ENCODE peak calls at places on chromosomes 12 and 14, in four cellular contexts. E is BJ, O is PC-3, T is heart left ventricle. N is an unnamed sample.

GRCh38 chr12:122126713-122127597 is 47.1 kb downstream of the IL31 start:
- DNase-seq in E (no peak), O (peak), T (no peak), N (no peak)

GRCh38 chr12:130819248-130819576 is 19.8 kb downstream of the STX2 start:
- DNase-seq in E (no peak), O (no peak), T (no peak), N (no peak)

GRCh38 chr12:1750300-1750699 is 59.4 kb downstream of the ADIPOR2 start:
- DNase-seq in E (no peak), O (no peak), T (no peak), N (no peak)

GRCh38 chr12:111446631-111447570 is 41.2 kb downstream of the SH2B3 start:
- DNase-seq in E (no peak), O (no peak), T (no peak), N (no peak)

GRCh38 chr12:6735448-6736191 is 11.8 kb downstream of the COPS7A start:
- DNase-seq in E (no peak), O (peak), T (peak), N (no peak)

GRCh38 chr14:91858536-91859275 is 8.6 kb downstream of the TC2N start:
- DNase-seq in E (peak), O (peak), T (no peak), N (no peak)

GRCh38 chr14:69263364-69263763 is 3.4 kb downstream of the GALNT16 start:
- DNase-seq in E (peak), O (peak), T (peak), N (no peak)

GRCh38 chr14:52397844-52398243 is 83.7 kb downstream of the PTGER2 start:
- DNase-seq in E (no peak), O (no peak), T (no peak), N (no peak)

GRCh38 chr14:86654558-86655184 is 1124.7 kb downstream of the FLRT2 start:
- DNase-seq in E (no peak), O (peak), T (peak), N (peak)

GRCh38 chr12:114767906-114768697 is 84.1 kb upstream of the TBX3 start:
- DNase-seq in E (no peak), O (peak), T (no peak), N (no peak)

GRCh38 chr12:67364228-67364627 is 95.1 kb downstream of the CAND1 start:
- DNase-seq in E (no peak), O (no peak), T (no peak), N (no peak)

GRCh38 chr14:97523936-97524335 is 726.8 kb downstream of the VRK1 start:
- DNase-seq in E (no peak), O (peak), T (no peak), N (no peak)

GRCh38 chr12:27332407-27333310 is at the start of gene BMAL2:
- DNase-seq in E (no peak), O (peak), T (peak), N (no peak)

GRCh38 chr12:30437616-30438015 is 258.1 kb downstream of the IPO8 start:
- DNase-seq in E (no peak), O (no peak), T (no peak), N (no peak)

GRCh38 chr14:68135028-68135427 is 315.4 kb downstream of the RAD51B start:
- DNase-seq in E (no peak), O (no peak), T (no peak), N (no peak)

GRCh38 chr14:28931999-28932398 is 165.4 kb downstream of the FOXG1 start:
- DNase-seq in E (no peak), O (no peak), T (no peak), N (no peak)

GRCh38 chr12:89707992-89708792 is 446 bp downstream of the ATP2B1 start:
- DNase-seq in E (no peak), O (peak), T (peak), N (no peak)

GRCh38 chr12:90327783-90328743 is 619.4 kb upstream of the ATP2B1 start:
- DNase-seq in E (no peak), O (no peak), T (no peak), N (no peak)

GRCh38 chr14:65170768-65171251 is 68.5 kb upstream of the MAX start:
- DNase-seq in E (no peak), O (peak), T (no peak), N (no peak)

GRCh38 chr12:103548622-103549601 is 38.2 kb upstream of the STAB2 start:
- DNase-seq in E (no peak), O (peak), T (peak), N (no peak)

GRCh38 chr12:131335456-131335855 is 375.4 kb upstream of the SFSWAP start:
- DNase-seq in E (no peak), O (no peak), T (no peak), N (no peak)

GRCh38 chr14:80930836-80931389 is 10.6 kb downstream of the CEP128 start:
- DNase-seq in E (peak), O (peak), T (no peak), N (peak)

GRCh38 chr14:67602995-67603545 is 3.0 kb upstream of the PIGH start:
- DNase-seq in E (no peak), O (peak), T (no peak), N (no peak)

GRCh38 chr14:104393898-104394605 is 185.5 kb upstream of the C14orf180 start:
- DNase-seq in E (no peak), O (no peak), T (peak), N (no peak)

GRCh38 chr14:68968051-68968450 is 11.1 kb downstream of the ACTN1 start:
- DNase-seq in E (no peak), O (no peak), T (no peak), N (no peak)

GRCh38 chr12:96263449-96263902 is 69.3 kb downstream of the ELK3 start:
- DNase-seq in E (no peak), O (no peak), T (no peak), N (no peak)

GRCh38 chr12:6104027-6104426 is 20.4 kb downstream of the VWF start:
- DNase-seq in E (no peak), O (no peak), T (no peak), N (no peak)

GRCh38 chr12:6534158-6534913 is at the start of gene GAPDH:
- DNase-seq in E (peak), O (peak), T (peak), N (no peak)

GRCh38 chr12:115541891-115542361 is 735.6 kb downstream of the MED13L start:
- DNase-seq in E (no peak), O (peak), T (no peak), N (no peak)

DNA sequence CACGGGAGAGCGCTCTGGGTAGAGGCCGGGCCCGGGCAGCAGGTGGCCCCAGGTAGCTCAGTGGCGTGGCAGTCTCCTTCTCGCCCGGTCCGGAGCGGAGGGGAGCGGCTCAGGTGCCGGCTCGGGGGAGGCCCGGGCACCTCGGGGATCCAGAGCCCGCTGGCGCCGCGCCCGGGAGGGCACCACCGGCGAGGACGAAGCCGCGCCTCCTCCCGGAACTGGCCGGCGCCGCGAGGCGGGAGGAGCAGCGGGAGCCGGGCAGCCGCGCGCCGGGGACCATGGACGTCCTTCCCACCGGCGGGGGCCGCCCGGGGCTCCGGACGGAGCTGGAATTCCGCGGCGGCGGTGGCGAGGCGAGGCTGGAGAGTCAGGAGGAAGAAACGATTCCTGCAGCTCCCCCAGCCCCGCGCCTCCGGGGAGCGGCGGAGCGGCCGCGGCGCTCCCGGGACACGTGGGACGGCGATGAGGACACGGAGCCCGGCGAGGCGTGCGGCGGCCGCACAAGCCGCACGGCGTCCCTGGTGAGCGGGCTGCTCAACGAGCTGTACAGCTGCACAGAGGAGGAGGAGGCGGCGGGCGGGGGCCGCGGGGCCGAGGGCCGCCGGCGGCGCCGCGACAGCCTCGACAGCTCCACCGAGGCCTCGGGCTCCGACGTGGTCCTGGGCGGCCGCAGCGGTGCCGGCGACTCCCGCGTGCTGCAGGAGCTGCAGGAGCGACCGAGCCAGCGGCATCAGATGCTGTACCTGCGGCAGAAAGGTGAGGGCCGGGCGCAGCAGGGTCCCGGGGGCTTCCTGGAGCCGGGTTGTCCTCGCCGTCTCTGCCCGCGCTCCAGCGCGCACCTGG is 21.5 kb upstream of the GNS start:
- DNase-seq in E (no peak), O (peak), T (peak), N (no peak)
- TF ChIP-seq CTCF in E (no peak), O (peak), T (no peak), N (no peak)

DNA sequence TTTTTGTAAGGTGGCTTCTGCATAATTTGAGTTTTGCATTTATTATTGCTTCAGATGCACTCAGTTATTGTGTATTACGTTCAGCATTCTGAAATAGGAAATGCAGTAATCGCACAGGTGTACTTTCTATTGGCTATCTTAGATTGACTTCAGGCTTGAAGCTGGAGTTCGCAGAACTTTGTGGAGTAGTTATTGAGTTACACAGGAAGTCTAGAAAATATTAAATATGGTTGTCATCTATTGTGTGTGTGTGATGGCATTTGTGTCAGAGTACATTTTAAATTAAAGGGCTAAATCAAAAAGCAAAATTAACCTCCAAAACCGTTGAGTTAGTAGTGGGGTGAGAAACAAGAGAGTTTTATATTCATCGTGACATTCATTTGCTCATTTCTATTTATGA is 2.7 kb downstream of the ARID2 start:
- DNase-seq in E (no peak), O (peak), T (no peak), N (no peak)
- H3K4me3 ChIP-seq in E (peak), O (peak), T (peak), N (peak)

GRCh38 chr12:50167026-50167742 is at the start of gene CERS5:
- DNase-seq in E (peak), O (peak), T (peak), N (peak)
- TF ChIP-seq CTCF in E (no peak), O (no peak), T (no peak), N (no peak)

GRCh38 chr14:93683241-93683640 is 105.0 kb downstream of the PRIMA1 start:
- DNase-seq in E (no peak), O (no peak), T (no peak), N (no peak)
- H3K4me3 ChIP-seq in E (no peak), O (no peak), T (no peak), N (no peak)

DNA sequence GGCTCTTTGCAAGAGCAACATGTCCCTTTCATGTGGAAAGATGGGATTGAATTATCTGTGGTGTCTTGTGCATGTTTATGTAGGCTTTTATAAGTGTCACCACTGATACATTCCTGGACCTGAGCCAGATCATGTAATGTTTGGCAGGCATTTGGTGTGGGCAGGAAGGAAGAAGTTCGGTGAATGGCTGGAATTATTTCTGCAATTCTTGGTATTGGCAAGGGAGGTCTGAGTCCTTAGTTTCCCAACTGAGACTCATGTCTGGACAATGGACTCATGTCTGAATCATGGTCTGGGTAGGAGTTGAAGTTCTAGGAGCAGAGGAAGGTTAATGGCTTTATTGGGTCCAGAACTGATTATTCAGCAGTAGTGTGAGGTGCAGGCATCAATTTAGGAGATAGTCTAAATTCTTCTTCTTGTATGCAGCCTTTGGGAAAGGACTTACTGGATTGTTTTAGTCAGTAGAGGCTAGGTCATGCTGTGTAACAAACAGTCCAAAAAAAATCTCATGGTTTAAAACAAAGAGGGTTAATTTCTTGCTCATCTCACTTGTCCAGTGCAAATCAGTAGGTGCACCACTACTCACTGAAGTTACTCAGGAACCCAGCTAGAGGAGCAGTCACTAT is 186.5 kb upstream of the LHX5 start:
- DNase-seq in E (no peak), O (peak), T (no peak), N (no peak)
- TF ChIP-seq CTCF in E (no peak), O (no peak), T (no peak), N (no peak)

DNA sequence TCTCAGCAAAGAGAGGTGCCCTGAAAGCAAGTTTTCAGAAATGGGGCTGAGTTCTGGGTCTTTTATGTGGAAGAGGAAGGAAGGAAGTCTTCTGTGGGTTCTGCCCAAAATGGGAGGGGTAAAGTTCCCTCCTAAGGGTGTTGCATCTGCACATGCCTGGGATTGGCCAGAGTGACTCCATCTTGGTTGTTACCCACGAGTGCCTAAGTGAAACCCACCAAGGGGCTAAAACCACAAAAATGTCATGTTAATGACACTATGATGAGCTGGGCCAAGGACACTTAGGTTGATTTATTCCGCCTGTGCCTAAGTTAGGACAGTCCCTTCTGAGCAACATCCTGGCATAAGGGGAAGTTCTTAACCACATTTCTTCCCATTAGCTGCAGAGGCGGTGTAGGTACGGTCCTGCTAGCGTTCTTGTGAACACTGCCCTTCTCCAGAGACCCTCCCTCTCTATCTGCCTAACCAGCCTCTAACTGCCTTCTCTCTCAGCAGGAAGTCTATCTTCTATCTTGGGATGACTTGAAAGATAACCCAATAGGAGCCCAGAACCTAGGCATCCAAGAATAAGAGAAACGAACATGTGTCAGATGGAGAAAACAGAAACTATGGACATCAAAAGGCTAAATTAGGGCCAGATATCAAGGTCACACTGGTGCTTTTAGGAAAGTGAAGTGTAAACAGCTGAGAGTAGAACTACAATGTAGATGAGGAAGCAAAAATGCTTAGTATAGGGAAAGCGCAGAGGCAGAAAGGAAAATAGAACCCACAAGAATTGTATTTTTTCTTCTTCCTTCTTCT is 104.1 kb upstream of the AMN1 start:
- DNase-seq in E (no peak), O (no peak), T (no peak), N (no peak)
- H3K4me3 ChIP-seq in E (no peak), O (no peak), T (no peak), N (no peak)